ENCODE peak calls at places on chromosome 5, in five cellular contexts. Y, R, C, U and E are unnamed samples.

GRCh38 chr5:19928556-19929421 is 59.2 kb downstream of the CDH18 start:
- DNase-seq in U (peak; percentile 32), C (peak; percentile 21), Y (no peak), R (no peak), E (peak; percentile 53)

GRCh38 chr5:40916213-40916612 is 6.9 kb downstream of the C7 start:
- DNase-seq in Y (no peak), R (no peak), U (no peak), C (no peak), E (no peak)

GRCh38 chr5:318341-318897 is 3.1 kb upstream of the AHRR start:
- DNase-seq in R (no peak), U (peak; percentile 70), Y (no peak), C (no peak), E (no peak)

GRCh38 chr5:107853696-107854095 is 183.0 kb upstream of the EFNA5 start:
- DNase-seq in Y (no peak), R (no peak), C (no peak), U (no peak), E (no peak)

GRCh38 chr5:43042176-43042625 is 2.1 kb upstream of the ANXA2R start:
- DNase-seq in U (peak; percentile 70), R (peak; percentile 89), Y (peak; percentile 78), C (peak; percentile 86), E (peak; percentile 77)

GRCh38 chr5:120252839-120253238 is 211.3 kb upstream of the PRR16 start:
- DNase-seq in U (no peak), R (no peak), Y (no peak), C (no peak), E (no peak)

GRCh38 chr5:65186646-65187227 is 295.0 kb downstream of the ADAMTS6 start:
- DNase-seq in R (no peak), Y (no peak), C (no peak), U (no peak), E (no peak)

GRCh38 chr5:32618962-32619361 is 33.6 kb downstream of the SUB1 start:
- DNase-seq in R (no peak), C (no peak), Y (no peak), U (no peak), E (no peak)